ENCODE peak calls at places on chromosome 16, in five cellular contexts. J, C, Q, W and V are unnamed samples. For H3K4me1, the result is how much of the 10 kb centered on the place peaks cover.

GRCh38 chr16:19419691-19420060 is 2.0 kb downstream of the TMC5 start:
- DNase-seq in W (peak), J (no peak), C (no peak), Q (no peak), V (no peak)

GRCh38 chr16:6777624-6778023 is 555.0 kb upstream of the RBFOX1 start:
- DNase-seq in W (no peak), J (no peak), Q (no peak), C (no peak), V (no peak)

GRCh38 chr16:67942200-67942509 is 1.8 kb downstream of the LCAT start:
- DNase-seq in W (peak), J (peak), C (peak), Q (peak), V (peak)

GRCh38 chr16:89565506-89566372 is 5.3 kb downstream of the RPL13 start:
- DNase-seq in Q (peak), C (peak), W (peak), J (peak), V (peak)

GRCh38 chr16:12488371-12488770 is 315.3 kb downstream of the CPPED1 start:
- DNase-seq in C (no peak), W (no peak), J (no peak), Q (no peak), V (no peak)

GRCh38 chr16:69691980-69692911 is 34.1 kb downstream of the NQO1 start:
- DNase-seq in J (no peak), C (no peak), Q (no peak), W (no peak), V (no peak)

GRCh38 chr16:22948603-22949368 is 134.8 kb downstream of the HS3ST2 start:
- DNase-seq in Q (peak), J (peak), C (peak), W (peak), V (peak)

GRCh38 chr16:9596788-9597187 is 505.3 kb downstream of the HAPSTR1 start:
- DNase-seq in W (no peak), J (peak), C (no peak), Q (no peak), V (no peak)

GRCh38 chr16:19704321-19705130 is 13.5 kb downstream of the KNOP1 start:
- DNase-seq in W (no peak), C (no peak), J (no peak), Q (no peak), V (no peak)

GRCh38 chr16:85527042-85527766 is 85.9 kb upstream of the GSE1 start:
- DNase-seq in J (no peak), C (no peak), Q (no peak), W (no peak), V (no peak)

GRCh38 chr16:7246578-7246977 is 86.1 kb upstream of the RBFOX1 start:
- DNase-seq in Q (no peak), C (peak), W (no peak), J (peak), V (no peak)

GRCh38 chr16:67406628-67407027 is 9.6 kb downstream of the ZDHHC1 start:
- DNase-seq in J (peak), Q (peak), W (no peak), C (no peak), V (no peak)

GRCh38 chr16:27925612-27926011 is 137.9 kb downstream of the GSG1L start:
- DNase-seq in Q (peak), C (no peak), W (no peak), J (no peak), V (no peak)

GRCh38 chr16:57235128-57236092 is 9.6 kb upstream of the ARL2BP start:
- DNase-seq in W (no peak), C (no peak), Q (no peak), J (peak), V (no peak)

GRCh38 chr16:89004209-89004831 is 27.3 kb upstream of the CBFA2T3 start:
- DNase-seq in W (no peak), C (peak), J (no peak), Q (peak), V (no peak)

GRCh38 chr16:89104930-89105571 is 11.4 kb downstream of the ACSF3 start:
- DNase-seq in J (no peak), W (no peak), C (no peak), Q (no peak), V (no peak)

GRCh38 chr16:52469775-52470174 is 77.2 kb downstream of the TOX3 start:
- DNase-seq in W (peak), J (peak), C (no peak), Q (no peak), V (no peak)

GRCh38 chr16:67000384-67001158 is 12.2 kb downstream of the CES4A start:
- DNase-seq in J (peak), Q (peak), C (peak), W (peak), V (peak)

GRCh38 chr16:70290949-70291519 is 1.7 kb upstream of the AARS1 start:
- DNase-seq in C (no peak), W (no peak), J (no peak), Q (no peak), V (no peak)

GRCh38 chr16:75589301-75589700 is 23.1 kb downstream of the GABARAPL2 start:
- DNase-seq in W (no peak), Q (no peak), J (no peak), C (no peak), V (no peak)

GRCh38 chr16:49921791-49922456 is 66.0 kb upstream of the ZNF423 start:
- DNase-seq in Q (peak), W (peak), C (peak), J (peak), V (peak)

GRCh38 chr16:21023509-21024202 is 123.1 kb downstream of the LYRM1 start:
- DNase-seq in Q (no peak), C (no peak), J (peak), W (no peak), V (no peak)

GRCh38 chr16:89562027-89562599 is 1.6 kb downstream of the RPL13 start:
- DNase-seq in J (no peak), C (no peak), Q (no peak), W (no peak), V (no peak)

GRCh38 chr16:65698943-65699342 is 577.1 kb upstream of the CDH11 start:
- DNase-seq in Q (no peak), J (peak), C (no peak), W (no peak), V (no peak)

GRCh38 chr16:68719993-68720489 is 17.1 kb upstream of the CDH1 start:
- DNase-seq in C (no peak), W (no peak), J (no peak), Q (no peak), V (no peak)

GRCh38 chr16:75420987-75421819 is 12.1 kb downstream of the CFDP1 start:
- DNase-seq in J (peak), W (no peak), C (no peak), Q (peak), V (peak)

GRCh38 chr16:67263201-67263600 is 14.4 kb downstream of the SLC9A5 start:
- DNase-seq in C (no peak), Q (no peak), J (peak), W (no peak), V (no peak)

GRCh38 chr16:68003031-68003430 is 3.7 kb upstream of the DPEP2 start:
- DNase-seq in C (no peak), J (no peak), Q (no peak), W (no peak), V (no peak)

GRCh38 chr16:2237552-2238395 is 1.5 kb downstream of the DNASE1L2 start:
- DNase-seq in Q (peak), C (no peak), W (no peak), J (peak), V (no peak)
- H3K4me3 ChIP-seq in Q (no peak), C (peak), W (no peak), J (no peak), V (no peak)

GRCh38 chr16:15725641-15726240 is 75.7 kb downstream of the NDE1 start:
- DNase-seq in W (no peak), J (no peak), C (no peak), Q (no peak), V (no peak)

GRCh38 chr16:15723808-15724207 is 73.8 kb downstream of the NDE1 start:
- DNase-seq in W (no peak), Q (no peak), C (no peak), J (no peak), V (no peak)

GRCh38 chr16:15729152-15729551 is 79.1 kb downstream of the NDE1 start:
- DNase-seq in J (no peak), W (no peak), C (no peak), Q (no peak), V (no peak)

GRCh38 chr16:15721018-15721417 is 71.0 kb downstream of the NDE1 start:
- DNase-seq in W (no peak), J (no peak), Q (no peak), C (no peak), V (no peak)

GRCh38 chr16:15726715-15727114 is 76.7 kb downstream of the NDE1 start:
- DNase-seq in J (no peak), C (no peak), Q (no peak), W (no peak), V (no peak)
- H3K4me1 ChIP-seq in J (under half), C (under half), Q (under half), W (under half), V (under half)

DNA sequence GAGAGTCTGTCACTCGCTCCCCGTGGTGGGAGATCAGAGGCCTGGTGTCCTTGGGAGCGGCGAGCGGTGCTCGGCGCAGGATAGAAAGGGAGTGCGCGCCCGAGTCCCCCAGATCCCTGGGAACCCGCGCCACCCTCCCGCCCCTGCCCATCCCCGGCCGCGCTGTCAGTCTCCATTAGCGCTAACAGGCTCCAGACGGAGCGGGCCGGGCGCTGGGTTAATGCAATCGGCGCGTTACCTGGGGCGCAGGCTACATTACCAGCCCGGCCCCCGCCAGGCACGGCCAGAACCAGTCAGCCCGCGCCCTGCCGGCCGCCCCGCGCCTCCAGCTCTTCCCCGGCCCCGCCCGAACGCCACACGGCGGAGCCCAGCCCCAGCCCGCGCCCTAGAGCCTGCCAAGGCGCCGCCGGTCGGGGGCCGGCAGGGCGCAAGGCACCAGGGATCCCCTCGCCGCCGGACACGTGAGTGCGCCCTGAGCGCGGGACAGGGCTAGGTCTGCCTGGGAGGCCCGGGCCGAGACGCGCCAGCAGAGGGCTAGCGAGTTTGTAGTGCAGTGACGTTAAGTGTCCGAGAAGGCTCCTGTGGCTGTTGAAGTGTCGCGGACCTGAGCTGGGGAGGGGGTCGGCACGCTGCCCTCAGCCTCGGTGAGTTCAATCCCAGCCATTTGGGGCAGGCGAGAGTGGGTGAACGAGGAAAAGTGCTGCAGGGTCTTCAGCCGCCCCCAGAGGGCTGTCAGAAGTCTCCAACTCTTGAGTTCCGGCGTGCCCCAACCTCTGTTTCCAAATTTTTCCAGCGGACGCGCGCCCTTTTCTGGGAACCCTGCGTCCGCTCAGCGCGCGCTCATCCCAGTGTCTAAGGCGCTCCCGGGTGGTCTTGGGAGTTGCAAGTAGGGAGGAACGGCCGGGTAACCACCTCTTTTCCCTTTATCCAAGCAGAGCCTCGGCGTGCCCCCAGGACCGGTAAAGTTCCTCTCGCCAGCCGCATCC is at the start of gene SLC6A2:
- DNase-seq in J (peak), Q (peak), C (no peak), W (no peak), V (no peak)
- H3K4me3 ChIP-seq in J (peak), Q (no peak), C (no peak), W (no peak), V (no peak)

GRCh38 chr16:5059386-5060072 is 6.2 kb downstream of the C16orf89 start:
- DNase-seq in J (peak), W (no peak), C (no peak), Q (no peak), V (no peak)
- H3K4me1 ChIP-seq in J (under half), W (under half), C (under half), Q (under half), V (under half)

DNA sequence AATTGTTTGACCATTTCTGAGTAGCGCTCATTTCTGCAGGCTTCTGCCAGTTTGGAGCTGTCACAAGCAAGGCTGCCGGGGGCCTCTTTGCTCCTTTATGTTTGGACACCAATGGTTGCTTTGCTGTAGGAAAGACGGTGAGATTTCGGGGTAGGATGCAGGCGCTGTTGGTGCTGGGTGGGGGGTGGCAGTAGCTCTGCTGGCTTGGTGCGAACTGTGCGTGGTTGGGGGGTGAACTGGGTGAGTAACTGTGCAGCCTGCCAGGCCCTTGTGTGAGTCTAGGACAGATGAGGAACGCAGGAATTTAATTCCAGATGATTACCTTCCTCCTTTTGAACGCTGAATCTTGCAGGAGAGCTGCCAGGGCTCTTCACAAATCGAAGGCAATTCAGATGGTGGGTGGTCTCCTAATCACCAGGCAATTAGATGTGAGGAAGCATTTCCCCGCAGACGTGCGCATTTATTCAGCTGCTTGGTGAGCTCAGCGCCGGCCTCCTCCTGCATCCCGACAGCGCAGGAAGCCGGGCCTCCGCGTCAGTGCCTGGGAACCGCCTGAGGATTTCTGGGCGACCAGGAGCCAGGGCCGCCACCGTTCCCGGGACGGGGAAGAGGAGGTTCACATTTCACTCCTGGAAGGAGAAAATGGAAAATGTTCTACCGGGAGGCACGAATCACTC is 154.4 kb downstream of the FOXL1 start:
- DNase-seq in Q (no peak), W (no peak), C (no peak), J (peak), V (no peak)
- H3K4me3 ChIP-seq in Q (no peak), W (no peak), C (no peak), J (no peak), V (no peak)

DNA sequence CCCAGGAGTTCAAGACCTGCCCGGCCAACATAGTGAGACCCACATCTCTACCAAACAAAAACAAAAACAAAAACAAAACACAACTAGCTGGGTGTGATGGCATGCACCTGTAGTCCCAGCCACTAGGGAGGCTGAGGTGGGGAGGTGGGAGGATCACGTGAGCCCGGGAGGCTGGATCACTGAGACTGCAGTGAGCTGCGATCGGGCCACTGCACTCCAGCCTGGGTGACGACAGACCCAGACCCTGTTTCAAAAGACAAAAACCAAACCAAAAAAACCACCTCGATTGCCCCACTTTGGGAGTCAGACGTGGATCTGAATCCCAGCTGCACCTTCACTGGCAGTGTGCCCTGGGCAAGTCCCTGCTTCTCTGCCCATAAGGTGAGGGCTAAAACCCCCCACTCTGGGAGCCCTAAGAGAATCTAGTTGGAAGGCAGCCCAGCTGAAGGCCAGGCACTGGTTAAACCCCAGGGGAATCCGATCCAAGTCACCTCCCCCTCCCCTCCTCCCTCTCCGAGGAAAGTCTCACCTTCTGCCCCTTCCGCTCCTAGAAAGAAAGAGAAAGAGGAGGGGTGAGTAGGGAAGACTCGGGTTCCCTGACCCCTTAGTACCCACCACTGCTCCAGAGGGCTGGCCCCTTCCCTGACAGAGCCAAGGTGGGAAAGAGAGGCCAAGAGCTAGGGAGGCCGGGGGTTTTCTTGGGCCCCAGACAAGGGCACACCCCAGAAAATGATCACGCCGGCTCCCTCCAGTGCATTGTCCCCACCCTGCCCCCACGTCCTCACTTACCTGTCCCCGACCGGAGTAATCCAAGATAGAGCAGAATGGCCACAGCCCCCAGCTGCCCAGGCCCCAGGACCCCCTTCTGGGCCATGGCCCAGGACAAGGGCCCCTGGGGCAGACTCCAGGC is 647 bp downstream of the PRSS8 start:
- DNase-seq in C (peak), Q (no peak), W (no peak), J (peak), V (peak)
- H3K4me1 ChIP-seq in C (half or more), Q (under half), W (under half), J (under half), V (under half)

GRCh38 chr16:73019456-73020362 is 28.2 kb downstream of the ZFHX3 start:
- DNase-seq in C (no peak), W (peak), Q (no peak), J (no peak), V (no peak)
- H3K4me3 ChIP-seq in C (no peak), W (peak), Q (peak), J (no peak), V (no peak)

GRCh38 chr16:84329016-84329415 is 34.3 kb downstream of the WFDC1 start:
- DNase-seq in Q (no peak), W (no peak), C (no peak), J (no peak), V (no peak)
- H3K4me1 ChIP-seq in Q (under half), W (under half), C (under half), J (under half), V (under half)

GRCh38 chr16:615122-615521 is 15.7 kb upstream of the WFIKKN1 start:
- DNase-seq in C (no peak), J (no peak), Q (no peak), W (no peak), V (no peak)

GRCh38 chr16:619476-620100 is 11.2 kb upstream of the WFIKKN1 start:
- DNase-seq in C (no peak), Q (no peak), J (no peak), W (no peak), V (no peak)

GRCh38 chr16:617855-618254 is 12.9 kb upstream of the WFIKKN1 start:
- DNase-seq in Q (no peak), W (no peak), C (no peak), J (no peak), V (no peak)

GRCh38 chr16:620700-621525 is 9.9 kb upstream of the WFIKKN1 start:
- DNase-seq in W (no peak), J (no peak), Q (peak), C (no peak), V (no peak)

DNA sequence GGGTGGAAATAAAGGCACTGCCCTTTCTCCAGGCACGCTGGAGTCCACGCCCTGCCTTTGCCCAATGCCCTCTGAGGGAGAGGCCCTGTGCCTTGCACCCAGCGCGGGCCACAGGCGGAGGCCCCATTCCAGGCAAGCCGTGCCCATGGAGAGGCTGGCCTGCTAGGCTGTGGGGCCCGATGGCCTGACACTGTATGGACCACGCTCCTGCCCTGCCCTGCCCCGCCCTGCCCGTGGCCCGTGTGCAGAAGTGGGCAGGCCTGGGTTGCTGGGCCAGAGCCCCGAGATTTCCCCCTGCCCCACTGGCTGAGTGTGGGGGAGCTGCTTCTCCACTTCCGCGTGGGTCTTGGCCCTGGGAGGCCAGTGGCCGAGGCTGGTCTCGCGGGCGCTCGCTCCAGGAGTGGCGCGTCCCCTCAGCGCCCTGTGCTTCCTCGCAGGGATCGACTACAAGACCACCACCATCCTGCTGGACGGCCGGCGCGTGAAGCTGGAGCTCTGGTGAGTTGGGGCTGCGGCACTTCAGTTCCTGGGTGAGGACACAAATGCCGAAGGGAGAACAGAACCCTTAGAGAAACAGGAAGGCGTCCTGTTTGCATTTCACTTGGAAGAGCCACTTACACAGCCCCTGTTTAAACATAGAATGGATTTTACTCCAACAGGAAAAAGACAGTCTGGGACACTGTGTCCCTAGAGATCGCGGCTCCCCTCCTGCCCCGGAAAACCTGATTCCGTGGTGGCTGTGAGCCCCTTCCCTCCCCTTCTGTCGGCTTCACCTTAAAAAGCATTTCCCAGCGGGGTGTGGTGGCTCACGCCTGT is 13.8 kb upstream of the WFIKKN1 start:
- DNase-seq in C (no peak), Q (no peak), W (no peak), J (no peak), V (no peak)
- H3K4me3 ChIP-seq in C (no peak), Q (no peak), W (no peak), J (no peak), V (no peak)